ENCODE peak calls at places on chromosomes 11 and 22, in eight cellular contexts. K is uterus, V is heart left ventricle, J is fibroblast of lung, W is PC-3, N is coronary artery, R is endothelial cell of umbilical vein, S is right lobe of liver. X is an unnamed sample.

GRCh38 chr11:128346808-128347207 is 240.6 kb downstream of the ETS1 start:
- DNase-seq in K (no peak), S (no peak), N (no peak), R (peak), J (peak), V (no peak), W (peak), X (peak)

GRCh38 chr22:36144886-36145541 is 15.5 kb downstream of the APOL3 start:
- DNase-seq in R (peak), J (peak), S (peak), N (no peak), V (peak), W (peak), K (peak), X (peak)

GRCh38 chr11:129278586-129279319 is 86.6 kb upstream of the ARHGAP32 start:
- DNase-seq in K (no peak), N (no peak), V (no peak), J (no peak), W (peak), S (peak), R (no peak), X (peak)

GRCh38 chr11:68471360-68472340 is 11.1 kb downstream of the PPP6R3 start:
- DNase-seq in W (no peak), N (no peak), K (no peak), S (no peak), J (peak), V (no peak), R (no peak), X (no peak)

GRCh38 chr11:65575568-65576231 is at the start of gene EHBP1L1:
- DNase-seq in K (peak), J (peak), S (no peak), R (peak), N (peak), V (peak), W (peak), X (peak)

GRCh38 chr11:47991266-47991830 is 11.0 kb downstream of the PTPRJ start:
- DNase-seq in N (no peak), W (peak), R (peak), V (peak), J (peak), S (no peak), K (no peak), X (no peak)

GRCh38 chr11:24356501-24356900 is 140.4 kb upstream of the LUZP2 start:
- DNase-seq in W (no peak), S (no peak), R (no peak), N (no peak), V (no peak), K (no peak), J (no peak), X (no peak)

GRCh38 chr22:37182949-37183245 is 5.2 kb downstream of the C1QTNF6 start:
- DNase-seq in N (no peak), V (no peak), K (no peak), R (no peak), S (no peak), W (no peak), J (no peak), X (no peak)

GRCh38 chr11:15006139-15006759 is 34.1 kb upstream of the CALCA start:
- DNase-seq in R (peak), S (no peak), J (peak), W (peak), K (no peak), N (no peak), V (no peak), X (peak)

GRCh38 chr22:19708323-19709011 is 5.8 kb upstream of the SEPTIN5 start:
- DNase-seq in W (no peak), S (peak), R (no peak), N (no peak), J (no peak), V (no peak), K (no peak), X (no peak)

DNA sequence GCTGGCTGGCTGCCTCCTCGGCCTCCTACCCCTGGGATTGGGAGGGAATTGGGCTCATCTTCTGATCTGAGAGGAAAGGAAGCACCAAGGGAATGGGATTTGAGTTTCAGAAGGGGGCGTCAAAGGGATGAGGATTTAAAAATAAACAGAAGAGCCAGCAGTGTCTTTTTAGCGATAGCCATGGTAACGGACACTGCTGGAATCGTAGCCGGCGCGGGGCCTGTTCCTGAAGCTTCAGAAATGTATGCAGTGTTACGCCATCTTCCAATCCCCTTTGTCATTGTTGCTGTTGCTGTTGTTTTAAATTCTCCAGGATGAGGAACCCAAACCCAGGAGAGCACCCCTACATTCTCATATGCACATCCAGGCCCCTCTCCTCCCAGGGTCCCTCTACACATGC is 561.3 kb upstream of the CADM1 start:
- DNase-seq in K (no peak), N (no peak), S (no peak), V (no peak), J (no peak), W (no peak), R (no peak), X (no peak)
- H3K27ac ChIP-seq in K (no peak), N (no peak), S (no peak), V (no peak), J (no peak), W (no peak), R (no peak), X (no peak)

DNA sequence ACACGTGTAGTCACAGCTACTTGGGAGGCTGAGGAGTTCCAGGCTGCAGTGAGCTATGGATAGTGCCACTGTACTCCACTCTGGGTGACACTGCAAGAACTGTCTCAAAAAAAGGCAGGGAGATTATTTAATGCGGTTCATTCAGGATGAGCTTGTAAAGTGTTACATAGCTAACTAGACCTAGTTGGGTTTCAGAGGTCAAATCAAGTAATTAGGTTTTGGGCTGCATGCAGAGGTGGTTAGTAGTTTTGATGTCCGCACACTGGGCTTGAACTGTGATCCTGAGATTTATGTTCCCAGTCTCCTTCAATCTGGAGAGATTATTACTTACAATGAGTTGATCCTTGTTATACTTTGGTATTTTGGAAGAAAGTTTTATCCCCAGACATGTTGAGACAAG is 2.1 kb upstream of the RBM4 start:
- DNase-seq in K (no peak), N (no peak), W (no peak), V (no peak), J (no peak), S (no peak), R (no peak), X (no peak)
- TF ChIP-seq CTCF in K (no peak), N (no peak), W (no peak), V (no peak), J (no peak), S (no peak), R (no peak), X (no peak)

DNA sequence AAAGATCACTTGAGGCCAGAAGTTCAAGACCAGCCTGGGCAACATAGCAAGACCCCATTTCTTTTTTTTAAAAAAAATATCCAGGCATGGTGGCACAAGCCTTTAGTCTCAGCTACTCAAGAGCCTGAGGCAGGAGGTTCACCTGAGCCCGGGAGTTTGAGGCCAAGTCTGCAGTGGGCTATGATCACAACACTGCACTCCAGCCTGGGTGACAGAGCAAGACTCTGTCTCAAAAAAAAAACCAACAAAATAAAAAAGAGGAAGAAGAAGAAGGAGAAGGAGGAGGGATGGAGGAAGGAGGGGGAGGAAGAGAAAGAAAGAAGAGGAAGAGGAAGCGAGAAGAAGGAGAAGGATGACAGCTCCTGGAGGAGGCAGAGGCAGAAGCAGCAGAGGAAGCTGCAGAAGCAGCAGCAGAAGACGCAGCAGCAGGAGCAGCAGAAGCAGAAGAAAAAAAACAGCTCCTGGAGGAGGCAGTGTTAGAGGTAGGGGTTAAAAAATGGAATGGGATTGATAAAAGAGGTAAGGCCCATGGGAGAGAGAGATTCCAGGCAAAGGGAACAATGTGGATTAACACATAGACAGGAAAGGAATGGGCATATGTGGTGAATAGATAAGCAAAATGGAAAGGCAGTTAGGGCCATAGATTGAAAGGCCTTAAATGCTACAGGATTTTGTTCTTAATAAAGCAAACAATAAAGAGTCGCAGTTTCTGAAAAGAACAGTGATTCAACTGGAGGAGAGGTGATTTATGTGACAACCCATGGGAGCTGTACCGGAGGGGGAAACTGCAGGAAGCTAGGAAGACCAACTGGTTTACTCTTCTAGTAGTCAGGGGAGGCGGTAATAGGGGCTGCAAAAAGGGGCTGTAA is 10.9 kb downstream of the PRCP start:
- DNase-seq in K (no peak), W (peak), N (no peak), V (no peak), J (no peak), R (peak), S (no peak), X (no peak)
- H3K27ac ChIP-seq in K (peak), W (no peak), N (no peak), V (peak), J (no peak), R (peak), S (no peak), X (no peak)

GRCh38 chr11:103338621-103339484 is 229.6 kb downstream of the DYNC2H1 start:
- DNase-seq in V (no peak), R (peak), W (peak), J (peak), S (no peak), N (no peak), K (no peak), X (no peak)
- TF ChIP-seq CTCF in V (no peak), R (peak), W (peak), J (no peak), S (no peak), N (no peak), K (no peak), X (no peak)

GRCh38 chr11:1549355-1550330 is 22.4 kb downstream of the DUSP8 start:
- DNase-seq in N (no peak), K (no peak), J (no peak), S (no peak), V (no peak), R (no peak), W (no peak), X (no peak)
- H3K27ac ChIP-seq in N (peak), K (peak), J (no peak), S (no peak), V (peak), R (no peak), W (no peak), X (no peak)

GRCh38 chr22:22346401-22347107 is 102.0 kb downstream of the VPREB1 start:
- DNase-seq in N (no peak), W (no peak), R (no peak), V (no peak), S (no peak), J (no peak), K (no peak), X (no peak)

GRCh38 chr22:22349455-22349836 is 104.9 kb downstream of the VPREB1 start:
- DNase-seq in R (no peak), J (no peak), W (no peak), S (no peak), N (no peak), V (no peak), K (no peak), X (no peak)

GRCh38 chr22:22348815-22349454 is 104.3 kb downstream of the VPREB1 start:
- DNase-seq in J (no peak), V (no peak), K (no peak), N (no peak), S (no peak), R (no peak), W (no peak), X (no peak)

GRCh38 chr22:22345781-22346180 is 101.2 kb downstream of the VPREB1 start:
- DNase-seq in V (no peak), K (no peak), W (no peak), R (no peak), J (no peak), S (no peak), N (no peak), X (no peak)

GRCh38 chr22:22348127-22348814 is 103.7 kb downstream of the VPREB1 start:
- DNase-seq in S (no peak), R (no peak), N (no peak), J (no peak), V (no peak), W (peak), K (no peak), X (no peak)
- TF ChIP-seq CTCF in S (peak), R (peak), N (no peak), J (no peak), V (no peak), W (peak), K (no peak), X (no peak)

GRCh38 chr11:74954199-74954598 is 5.1 kb downstream of the SPCS2 start:
- DNase-seq in J (no peak), W (no peak), V (no peak), S (no peak), R (no peak), K (no peak), N (no peak), X (no peak)

GRCh38 chr11:74951241-74951640 is 2.2 kb downstream of the SPCS2 start:
- DNase-seq in N (no peak), R (no peak), V (no peak), W (no peak), S (no peak), J (no peak), K (no peak), X (no peak)

GRCh38 chr11:74950374-74950969 is 1.4 kb downstream of the SPCS2 start:
- DNase-seq in N (no peak), J (no peak), W (no peak), R (no peak), K (no peak), V (no peak), S (no peak), X (no peak)

GRCh38 chr11:74953448-74953847 is 4.4 kb downstream of the SPCS2 start:
- DNase-seq in J (no peak), K (no peak), R (no peak), V (no peak), W (no peak), S (no peak), N (no peak), X (no peak)

DNA sequence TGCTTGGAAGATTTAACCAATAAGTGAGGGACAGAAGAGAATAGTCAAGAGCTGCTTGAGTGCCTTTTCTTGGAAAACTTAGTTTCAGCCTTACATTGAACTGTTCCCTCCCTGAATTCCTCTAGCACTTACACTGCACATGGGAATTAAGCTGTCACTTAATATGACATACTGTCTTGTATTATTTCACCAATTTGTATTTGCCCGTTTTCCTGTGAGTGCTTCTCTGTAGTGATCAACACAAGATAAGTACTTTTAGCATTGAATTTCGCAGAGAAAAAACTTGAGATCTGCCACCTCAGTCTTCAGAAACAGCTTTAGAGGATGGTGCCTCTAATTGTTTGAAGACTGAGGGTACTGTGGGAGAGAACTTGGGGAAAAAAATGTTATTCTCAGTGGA is 3.7 kb downstream of the SPCS2 start:
- DNase-seq in N (no peak), J (no peak), R (no peak), S (no peak), V (no peak), K (no peak), W (no peak), X (no peak)
- H3K27ac ChIP-seq in N (no peak), J (no peak), R (no peak), S (no peak), V (no peak), K (no peak), W (no peak), X (no peak)

X was measured in RWPE1.